ENCODE peak calls at places on chromosome 21, in nine cellular contexts. I is NCI-H82; Y is non-pigmented ciliary epithelial cell; T is NCI-H1092; L is IMR-90; W is posterior cingulate gyrus; V is T-helper 2 cell; K is CD4-positive, CD25-positive, alpha-beta regulatory T cell; G is NCI-H1105 treated with DMSO at 0.1 percent for 48 hours. A is an unnamed sample.

GRCh38 chr21:38367646-38368045 is 110.9 kb downstream of the KCNJ15 start:
- DNase-seq in I (no peak), Y (no peak), T (no peak), L (no peak), W (no peak), V (no peak), K (no peak), G (no peak), A (no peak)

GRCh38 chr21:39048064-39048463 is 135.2 kb downstream of the PSMG1 start:
- DNase-seq in I (peak; percentile 34), Y (no peak), T (no peak), L (peak; percentile 4), W (no peak), V (no peak), K (no peak), G (peak; percentile 10), A (no peak)

GRCh38 chr21:21064353-21064752 is 66.1 kb downstream of the NCAM2 start:
- DNase-seq in I (no peak), Y (no peak), T (no peak), L (no peak), W (no peak), V (no peak), K (no peak), G (no peak), A (no peak)

GRCh38 chr21:42498012-42498411 is 2.0 kb upstream of the RSPH1 start:
- DNase-seq in I (no peak), Y (no peak), T (no peak), L (no peak), W (no peak), V (no peak), K (no peak), G (no peak), A (no peak)

GRCh38 chr21:42002421-42002958 is 7.7 kb downstream of the ZBTB21 start:
- DNase-seq in I (no peak), Y (peak; percentile 89), T (no peak), L (peak; percentile 98), W (no peak), V (peak; percentile 96), K (peak; percentile 88), G (no peak), A (no peak)

GRCh38 chr21:41548781-41549180 is 40.8 kb upstream of the TMPRSS2 start:
- DNase-seq in I (no peak), Y (no peak), T (no peak), L (no peak), W (no peak), V (no peak), K (no peak), G (no peak), A (no peak)

GRCh38 chr21:25636727-25637126 is 2.3 kb upstream of the JAM2 start:
- DNase-seq in I (no peak), Y (no peak), T (no peak), L (peak; percentile 23), W (no peak), V (peak; percentile 39), K (peak; percentile 4), G (no peak), A (no peak)

GRCh38 chr21:45570071-45570470 is 27.8 kb upstream of the SLC19A1 start:
- DNase-seq in I (no peak), Y (no peak), T (no peak), L (no peak), W (no peak), V (no peak), K (no peak), G (no peak), A (peak; percentile 2)

GRCh38 chr21:16579538-16579937 is 849.8 kb downstream of the USP25 start:
- DNase-seq in I (no peak), Y (no peak), T (no peak), L (peak; percentile 53), W (no peak), V (no peak), K (no peak), G (peak; percentile 43), A (no peak)

GRCh38 chr21:17777321-17777720 is 41.8 kb downstream of the C21orf91 start:
- DNase-seq in I (no peak), Y (no peak), T (no peak), L (no peak), W (no peak), V (no peak), K (no peak), G (no peak), A (no peak)

GRCh38 chr21:41766051-41766882 is 585 bp downstream of the RIPK4 start:
- DNase-seq in I (peak; percentile 26), Y (no peak), T (no peak), L (no peak), W (no peak), V (no peak), K (no peak), G (peak; percentile 29), A (no peak)

GRCh38 chr21:14376854-14377253 is 6.1 kb downstream of the HSPA13 start:
- DNase-seq in I (peak; percentile 36), Y (no peak), T (no peak), L (no peak), W (no peak), V (no peak), K (peak; percentile 6), G (no peak), A (peak; percentile 15)

GRCh38 chr21:30206551-30207251 is 9.2 kb downstream of the CLDN8 start:
- DNase-seq in I (no peak), Y (no peak), T (no peak), L (no peak), W (no peak), V (no peak), K (no peak), G (no peak), A (no peak)

GRCh38 chr21:16811011-16811410 is 701.8 kb upstream of the CXADR start:
- DNase-seq in I (no peak), Y (no peak), T (no peak), L (no peak), W (no peak), V (no peak), K (no peak), G (no peak), A (no peak)

GRCh38 chr21:33261635-33262034 is 4.5 kb upstream of the IL10RB start:
- DNase-seq in I (no peak), Y (peak; percentile 35), T (no peak), L (peak; percentile 62), W (no peak), V (peak; percentile 77), K (peak; percentile 69), G (no peak), A (no peak)

GRCh38 chr21:34599534-34600101 is 15.3 kb downstream of the RCAN1 start:
- DNase-seq in I (no peak), Y (no peak), T (no peak), L (no peak), W (no peak), V (no peak), K (no peak), G (no peak), A (no peak)

GRCh38 chr21:34796518-34797201 is 127.9 kb downstream of the CLIC6 start:
- DNase-seq in I (peak; percentile 93), Y (no peak), T (peak; percentile 15), L (no peak), W (peak; percentile 28), V (no peak), K (no peak), G (no peak), A (peak; percentile 13)

GRCh38 chr21:36860736-36861594 is 105.5 kb downstream of the HLCS start:
- DNase-seq in I (no peak), Y (peak; percentile 36), T (no peak), L (peak; percentile 79), W (no peak), V (no peak), K (no peak), G (no peak), A (no peak)

GRCh38 chr21:38958940-38959685 is 153.4 kb downstream of the ETS2 start:
- DNase-seq in I (no peak), Y (no peak), T (no peak), L (peak; percentile 74), W (no peak), V (peak; percentile 74), K (peak; percentile 42), G (no peak), A (no peak)

GRCh38 chr21:41187537-41188025 is 19.6 kb downstream of the BACE2 start:
- DNase-seq in I (no peak), Y (no peak), T (no peak), L (no peak), W (no peak), V (no peak), K (no peak), G (no peak), A (no peak)

GRCh38 chr21:37877171-37877570 is 39.1 kb downstream of the KCNJ6 start:
- DNase-seq in I (no peak), Y (no peak), T (no peak), L (peak; percentile 70), W (no peak), V (no peak), K (no peak), G (no peak), A (no peak)

GRCh38 chr21:36773111-36773510 is 74.2 kb downstream of the SIM2 start:
- DNase-seq in I (peak; percentile 77), Y (no peak), T (peak; percentile 56), L (peak; percentile 89), W (no peak), V (no peak), K (no peak), G (peak; percentile 69), A (no peak)

GRCh38 chr21:46421756-46422555 is 36.7 kb upstream of the DIP2A start:
- DNase-seq in I (no peak), Y (no peak), T (no peak), L (no peak), W (no peak), V (no peak), K (no peak), G (no peak), A (no peak)

GRCh38 chr21:24375201-24375600 is 1232.1 kb downstream of the MRPL39 start:
- DNase-seq in I (peak; percentile 20), Y (no peak), T (no peak), L (no peak), W (no peak), V (peak; percentile 13), K (peak; percentile 0), G (no peak), A (peak; percentile 42)

GRCh38 chr21:44946254-44947041 is 6.6 kb downstream of the SLX9 start:
- DNase-seq in I (no peak), Y (no peak), T (no peak), L (no peak), W (no peak), V (no peak), K (no peak), G (no peak), A (no peak)

GRCh38 chr21:26845750-26846035 is 484 bp upstream of the ADAMTS1 start:
- DNase-seq in I (no peak), Y (no peak), T (no peak), L (no peak), W (no peak), V (no peak), K (no peak), G (no peak), A (no peak)

GRCh38 chr21:34199121-34199910 is 125.9 kb downstream of the MRPS6 start:
- DNase-seq in I (peak; percentile 27), Y (no peak), T (no peak), L (no peak), W (no peak), V (peak; percentile 27), K (no peak), G (no peak), A (no peak)

GRCh38 chr21:38170705-38171682 is 85.8 kb upstream of the KCNJ15 start:
- DNase-seq in I (no peak), Y (no peak), T (no peak), L (peak; percentile 29), W (no peak), V (no peak), K (no peak), G (no peak), A (no peak)

GRCh38 chr21:15278851-15279250 is 214.1 kb upstream of the NRIP1 start:
- DNase-seq in I (no peak), Y (no peak), T (no peak), L (no peak), W (no peak), V (no peak), K (no peak), G (no peak), A (no peak)

GRCh38 chr21:44058981-44059380 is 46.9 kb downstream of the TRAPPC10 start:
- DNase-seq in I (no peak), Y (no peak), T (no peak), L (no peak), W (no peak), V (no peak), K (no peak), G (no peak), A (no peak)

GRCh38 chr21:45831991-45832740 is 149.4 kb upstream of the COL6A1 start:
- DNase-seq in I (no peak), Y (no peak), T (no peak), L (peak; percentile 71), W (no peak), V (no peak), K (no peak), G (no peak), A (no peak)